ENCODE peak calls at places on chromosome 20, in six cellular contexts. Z is effector memory CD4-positive, alpha-beta T cell; Q is uterus; Y is ovary; N is prostate gland; A is SJSA1. F is an unnamed sample.

GRCh38 chr20:53859684-53860083 is 210.7 kb downstream of the BCAS1 start:
- DNase-seq in N (no peak), Y (no peak), Q (peak; percentile 46), Z (no peak), A (no peak), F (no peak)

GRCh38 chr20:59222982-59223610 is 59.5 kb downstream of the ZNF831 start:
- DNase-seq in A (no peak), Q (no peak), N (no peak), Z (no peak), Y (no peak), F (no peak)

GRCh38 chr20:19633985-19634384 is 124.1 kb upstream of the RIN2 start:
- DNase-seq in Y (no peak), N (no peak), Z (no peak), A (no peak), Q (no peak), F (no peak)

GRCh38 chr20:12012241-12013222 is 94.8 kb downstream of the BTBD3 start:
- DNase-seq in N (no peak), A (no peak), Q (no peak), Y (no peak), Z (no peak), F (no peak)

GRCh38 chr20:8212286-8212685 is 80.2 kb downstream of the PLCB1 start:
- DNase-seq in A (no peak), N (no peak), Q (no peak), Z (no peak), Y (no peak), F (no peak)

GRCh38 chr20:44457016-44457415 is 18.7 kb upstream of the TTPAL start:
- DNase-seq in N (no peak), A (no peak), Q (no peak), Y (no peak), Z (no peak), F (no peak)

GRCh38 chr20:38838326-38838725 is 32.8 kb downstream of the PPP1R16B start:
- DNase-seq in A (no peak), N (no peak), Y (no peak), Q (no peak), Z (no peak), F (peak; percentile 72)

GRCh38 chr20:49043000-49043399 is 3.1 kb upstream of the CSE1L start:
- DNase-seq in Q (no peak), A (peak; percentile 26), Z (no peak), Y (no peak), N (peak; percentile 10), F (no peak)

GRCh38 chr20:46811328-46812084 is 83.1 kb upstream of the EYA2 start:
- DNase-seq in N (no peak), Z (no peak), A (peak; percentile 28), Y (no peak), Q (no peak), F (no peak)

GRCh38 chr20:34528921-34529297 is 12.7 kb downstream of the DYNLRB1 start:
- DNase-seq in Y (peak; percentile 32), A (peak; percentile 50), N (peak; percentile 80), Z (no peak), Q (no peak), F (no peak)

GRCh38 chr20:25042531-25043498 is 15.1 kb downstream of the ACSS1 start:
- DNase-seq in Z (peak; percentile 19), Q (no peak), Y (no peak), A (no peak), N (no peak), F (no peak)

GRCh38 chr20:21719592-21720214 is 14.2 kb downstream of the PAX1 start:
- DNase-seq in A (no peak), N (peak; percentile 62), Q (no peak), Y (no peak), Z (no peak), F (no peak)

GRCh38 chr20:33443512-33444239 is at the start of gene SNTA1:
- DNase-seq in Y (peak; percentile 93), A (peak; percentile 97), N (peak; percentile 93), Q (peak; percentile 91), Z (peak; percentile 84), F (peak; percentile 64)

GRCh38 chr20:33445881-33446615 is 2.5 kb upstream of the SNTA1 start:
- DNase-seq in A (no peak), Z (no peak), Y (no peak), Q (no peak), N (no peak), F (no peak)

GRCh38 chr20:33443006-33443511 is 504 bp downstream of the SNTA1 start:
- DNase-seq in Z (no peak), N (no peak), Q (peak; percentile 41), A (no peak), Y (peak; percentile 73), F (no peak)

GRCh38 chr20:33442136-33443005 is 1.2 kb downstream of the SNTA1 start:
- DNase-seq in Q (no peak), Y (no peak), A (no peak), Z (no peak), N (no peak), F (no peak)

DNA sequence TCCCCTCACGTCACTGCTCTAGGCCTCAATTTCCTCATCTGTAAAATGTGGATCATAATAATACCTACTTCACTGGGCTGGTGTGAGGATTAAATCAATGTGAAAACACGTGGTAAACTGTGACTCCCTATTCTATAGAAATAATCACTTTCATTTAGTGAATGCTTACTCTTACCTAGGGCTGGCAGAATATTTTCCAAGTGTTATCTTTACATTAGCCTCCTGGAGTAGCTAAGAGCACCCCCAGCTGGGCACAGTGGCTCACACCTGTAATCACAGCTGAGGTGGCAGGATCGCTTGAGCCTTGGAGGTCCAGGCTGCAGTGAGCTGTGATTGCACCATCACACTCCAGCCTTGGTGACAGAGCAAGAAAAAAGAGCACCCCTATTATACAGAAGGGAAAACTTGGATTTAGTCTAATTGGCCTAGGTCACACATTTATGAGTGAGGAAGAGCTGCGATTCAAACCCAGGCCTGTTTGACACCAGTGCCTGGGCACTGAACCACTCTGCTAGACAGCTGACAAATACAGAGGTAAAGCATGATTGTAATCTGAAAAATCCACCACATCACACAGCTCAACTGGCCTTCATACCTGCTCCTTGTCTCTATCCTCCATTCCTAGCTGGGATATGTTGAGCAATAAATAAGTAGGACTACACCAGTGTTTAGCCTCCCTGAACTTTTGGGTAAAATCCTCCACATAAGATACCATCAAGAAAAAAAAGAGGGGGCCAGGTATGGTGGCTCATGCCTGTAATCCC is 1.4 kb upstream of the SNTA1 start:
- DNase-seq in N (no peak), Y (no peak), Q (no peak), Z (no peak), A (no peak), F (no peak)
- H3K27ac ChIP-seq in N (no peak overlapping the region), Y (no peak overlapping the region), Q (peak overlapping the region; percentile 89), Z (peak overlapping the region; percentile 84), A (no peak overlapping the region), F (peak overlapping the region; percentile 48)

GRCh38 chr20:426564-426963 is 18.5 kb downstream of the RBCK1 start:
- DNase-seq in N (no peak), Z (no peak), Q (no peak), A (no peak), Y (no peak), F (no peak)

GRCh38 chr20:428658-429200 is 20.6 kb downstream of the RBCK1 start:
- DNase-seq in Z (no peak), Q (no peak), Y (no peak), A (no peak), N (no peak), F (no peak)

GRCh38 chr20:430091-430999 is 22.2 kb downstream of the RBCK1 start:
- DNase-seq in Y (no peak), Z (no peak), A (no peak), Q (no peak), N (no peak), F (no peak)

GRCh38 chr20:427401-427800 is 19.3 kb downstream of the RBCK1 start:
- DNase-seq in Q (no peak), A (no peak), Z (no peak), Y (no peak), N (no peak), F (no peak)

GRCh38 chr20:427849-428657 is 20.0 kb downstream of the RBCK1 start:
- DNase-seq in N (no peak), Q (no peak), Z (no peak), A (no peak), Y (no peak), F (no peak)
- H3K27ac ChIP-seq in N (no peak overlapping the region), Q (no peak overlapping the region), Z (no peak overlapping the region), A (no peak overlapping the region), Y (no peak overlapping the region), F (no peak overlapping the region)

DNA sequence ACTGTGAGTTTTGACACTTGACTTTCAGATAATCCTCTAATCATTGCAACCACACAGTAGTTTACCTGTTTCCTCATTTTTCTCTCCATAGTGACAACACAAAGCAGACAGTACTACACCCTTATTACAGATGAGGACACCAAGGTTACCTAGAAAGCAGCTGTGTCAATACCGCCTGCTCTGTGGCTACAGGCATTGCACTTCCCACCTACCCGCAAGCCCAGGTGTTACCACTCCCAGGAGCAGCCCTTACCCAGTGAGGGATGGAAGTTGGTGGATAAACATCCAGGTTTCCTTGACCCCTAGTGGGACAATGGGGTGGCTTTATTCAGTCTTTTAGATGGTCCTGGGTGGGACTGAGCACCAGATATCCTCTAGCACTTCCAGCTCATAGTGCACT is 503.6 kb downstream of the PTPRT start:
- DNase-seq in N (no peak), Z (no peak), Y (no peak), Q (no peak), A (no peak), F (no peak)
- H3K27ac ChIP-seq in N (no peak overlapping the region), Z (no peak overlapping the region), Y (no peak overlapping the region), Q (no peak overlapping the region), A (no peak overlapping the region), F (no peak overlapping the region)

DNA sequence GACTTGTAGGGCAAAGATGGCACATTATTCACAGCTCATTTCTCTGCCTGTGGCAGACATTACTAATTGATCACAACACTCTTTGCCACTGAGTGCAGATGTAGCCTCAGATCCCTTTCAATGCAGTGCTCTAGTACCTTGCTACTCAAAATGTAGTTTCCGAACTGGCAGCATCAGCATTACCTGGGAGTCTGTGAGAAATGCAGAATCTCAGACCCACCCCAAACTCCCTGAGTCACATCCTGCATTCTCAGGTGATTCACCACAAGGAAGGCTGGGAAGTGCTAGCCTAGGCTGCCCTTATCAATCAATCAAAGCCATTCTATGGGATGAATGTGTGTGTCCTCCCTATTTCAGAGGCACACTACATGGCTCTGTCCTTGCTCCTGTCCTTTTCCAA is 58.5 kb downstream of the PCNA start:
- DNase-seq in N (no peak), Z (no peak), Y (no peak), A (no peak), Q (no peak), F (no peak)
- H3K27ac ChIP-seq in N (no peak overlapping the region), Z (no peak overlapping the region), Y (no peak overlapping the region), A (no peak overlapping the region), Q (no peak overlapping the region), F (no peak overlapping the region)

GRCh38 chr20:23918896-23919295 is 39.3 kb upstream of the CST5 start:
- DNase-seq in Q (no peak), Z (no peak), A (no peak), N (no peak), Y (no peak), F (no peak)

GRCh38 chr20:23915844-23916243 is 36.3 kb upstream of the CST5 start:
- DNase-seq in Q (no peak), N (no peak), A (no peak), Z (no peak), Y (no peak), F (no peak)

GRCh38 chr20:23920408-23920780 is 40.8 kb upstream of the CST5 start:
- DNase-seq in Y (no peak), Z (no peak), Q (no peak), N (no peak), A (no peak), F (no peak)

GRCh38 chr20:23917024-23917725 is 37.6 kb upstream of the CST5 start:
- DNase-seq in Q (no peak), Z (no peak), A (no peak), Y (no peak), N (no peak), F (no peak)

GRCh38 chr20:23918101-23918862 is 38.7 kb upstream of the CST5 start:
- DNase-seq in Q (no peak), Y (no peak), Z (no peak), A (no peak), N (no peak), F (no peak)
- H3K27ac ChIP-seq in Q (no peak overlapping the region), Y (no peak overlapping the region), Z (no peak overlapping the region), A (no peak overlapping the region), N (no peak overlapping the region), F (no peak overlapping the region)

F was measured in caudate nucleus.